ENCODE peak calls at places on chromosomes 12 and 14, in six cellular contexts. E is BJ; C is GM12864; V is GM10248; F is A549; B is CD8-positive, alpha-beta T cell. G is an unnamed sample.

GRCh38 chr12:88960213-88960878 is 380.1 kb upstream of the KITLG start:
- DNase-seq in E (peak; percentile 14), C (no peak), V (no peak), F (no peak), B (no peak), G (no peak)

GRCh38 chr14:88613552-88614010 is 50.7 kb downstream of the ZC3H14 start:
- DNase-seq in E (no peak), C (no peak), V (no peak), F (no peak), B (no peak), G (no peak)

GRCh38 chr14:102775855-102776760 is 1.1 kb upstream of the TRAF3 start:
- DNase-seq in E (no peak), C (peak; percentile 87), V (no peak), F (no peak), B (no peak), G (no peak)

GRCh38 chr14:85439696-85440328 is 90.1 kb upstream of the FLRT2 start:
- DNase-seq in E (no peak), C (no peak), V (no peak), F (no peak), B (no peak), G (no peak)

GRCh38 chr12:3964404-3964803 is 91.2 kb upstream of the PARP11 start:
- DNase-seq in E (no peak), C (no peak), V (peak; percentile 44), F (peak; percentile 26), B (no peak), G (no peak)

GRCh38 chr12:53941187-53941586 is 2.6 kb downstream of the HOXC13 start:
- DNase-seq in E (no peak), C (no peak), V (no peak), F (no peak), B (no peak), G (no peak)

GRCh38 chr12:11798856-11799530 is 149.5 kb downstream of the ETV6 start:
- DNase-seq in E (peak; percentile 19), C (no peak), V (no peak), F (no peak), B (no peak), G (no peak)

GRCh38 chr12:96258451-96258933 is 64.3 kb downstream of the ELK3 start:
- DNase-seq in E (no peak), C (no peak), V (no peak), F (no peak), B (no peak), G (no peak)

GRCh38 chr14:90454041-90455000 is 57.5 kb downstream of the CALM1 start:
- DNase-seq in E (peak; percentile 5), C (no peak), V (no peak), F (peak; percentile 67), B (no peak), G (peak; percentile 51)

GRCh38 chr14:99574099-99574880 is 29.7 kb downstream of the CCDC85C start:
- DNase-seq in E (peak; percentile 50), C (no peak), V (no peak), F (no peak), B (no peak), G (no peak)

GRCh38 chr12:85016423-85016822 is 19.7 kb downstream of the TSPAN19 start:
- DNase-seq in E (peak; percentile 50), C (no peak), V (no peak), F (peak; percentile 33), B (no peak), G (peak; percentile 70)

GRCh38 chr12:116400671-116401357 is 123.3 kb upstream of the MED13L start:
- DNase-seq in E (no peak), C (no peak), V (no peak), F (no peak), B (no peak), G (no peak)

GRCh38 chr14:106840258-106840657 is 1313.9 kb downstream of the TMEM121 start:
- DNase-seq in E (no peak), C (no peak), V (peak; percentile 29), F (no peak), B (no peak), G (no peak)

GRCh38 chr14:65184032-65184764 is 81.9 kb upstream of the MAX start:
- DNase-seq in E (no peak), C (no peak), V (no peak), F (no peak), B (no peak), G (no peak)

GRCh38 chr14:27186048-27186447 is 588.2 kb upstream of the NOVA1 start:
- DNase-seq in E (no peak), C (no peak), V (no peak), F (no peak), B (no peak), G (no peak)

GRCh38 chr12:131833896-131834641 is 5.9 kb downstream of the MMP17 start:
- DNase-seq in E (no peak), C (no peak), V (no peak), F (no peak), B (no peak), G (no peak)
- TF ChIP-seq CTCF in E (peak; percentile 44), C (peak; percentile 24), V (peak; percentile 35), F (peak; percentile 55), B (no peak), G (peak; percentile 40)

GRCh38 chr12:51521554-51522276 is 69.3 kb upstream of the SCN8A start:
- DNase-seq in E (no peak), C (no peak), V (no peak), F (no peak), B (no peak), G (no peak)
- TF ChIP-seq CTCF in E (peak; percentile 16), C (peak; percentile 10), V (no peak), F (peak; percentile 16), B (no peak), G (peak; percentile 4)

GRCh38 chr14:36254020-36254614 is 66.3 kb downstream of the MBIP start:
- DNase-seq in E (no peak), C (no peak), V (no peak), F (no peak), B (no peak), G (no peak)
- TF ChIP-seq CTCF in E (peak; percentile 37), C (no peak), V (no peak), F (no peak), B (no peak), G (peak; percentile 25)

DNA sequence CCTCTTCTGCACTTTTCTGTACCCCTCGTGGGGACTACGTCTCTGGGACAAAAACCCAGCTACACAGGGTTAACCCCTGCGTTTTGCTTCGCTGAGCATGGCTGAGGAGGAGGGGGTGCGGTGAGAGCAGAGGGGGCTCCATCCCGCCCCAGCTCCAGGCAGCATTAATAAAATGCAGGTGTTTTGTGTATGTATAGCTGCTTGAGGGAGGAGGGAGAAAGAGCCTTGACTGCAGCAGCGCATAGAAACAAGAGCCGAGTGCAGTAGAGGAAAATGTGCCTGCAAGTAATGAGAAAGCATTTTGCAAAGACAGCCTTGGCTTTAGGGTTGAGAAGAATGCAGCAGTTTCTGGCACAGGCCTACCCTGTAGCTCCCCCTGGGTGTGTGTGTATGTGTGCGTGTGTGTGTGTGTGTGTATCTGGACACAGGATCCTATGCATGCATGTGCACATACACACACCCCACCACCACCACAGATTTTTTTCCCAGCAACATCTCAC is 103.9 kb downstream of the ZFP36L1 start:
- DNase-seq in E (no peak), C (no peak), V (no peak), F (no peak), B (no peak), G (peak; percentile 70)
- TF ChIP-seq CTCF in E (peak; percentile 10), C (peak; percentile 18), V (no peak), F (no peak), B (no peak), G (peak; percentile 27)

DNA sequence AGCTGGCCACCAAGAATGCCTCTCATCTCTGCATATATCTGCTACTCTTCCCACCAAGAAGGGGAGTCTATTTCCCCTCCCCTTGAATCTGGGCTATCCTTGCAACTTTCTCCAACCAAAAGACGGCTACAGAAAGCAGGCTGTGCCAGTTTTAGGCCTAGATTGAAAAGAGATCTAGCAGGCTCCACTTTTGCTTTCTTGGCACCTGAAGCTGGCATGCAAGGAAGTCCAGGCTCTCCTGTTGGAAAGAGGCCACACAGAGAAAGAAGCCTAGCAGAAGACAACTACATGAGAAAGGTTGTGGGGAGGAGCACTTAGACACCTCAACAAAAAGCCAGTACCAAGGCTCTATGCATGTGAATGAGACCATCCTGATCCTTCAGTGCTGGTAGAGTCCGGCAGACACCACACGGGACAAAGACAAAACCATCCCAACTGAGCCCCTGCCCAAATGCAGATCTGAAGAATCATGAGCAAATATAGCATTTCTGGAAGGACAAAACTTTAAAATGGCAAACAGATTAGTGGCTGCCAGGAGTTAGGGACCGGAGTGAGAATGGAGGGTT is 68.0 kb downstream of the SPPL3 start:
- DNase-seq in E (no peak), C (no peak), V (no peak), F (no peak), B (no peak), G (no peak)
- TF ChIP-seq CTCF in E (no peak), C (no peak), V (no peak), F (no peak), B (no peak), G (no peak)

GRCh38 chr12:9378430-9378835 is 170.2 kb upstream of the PZP start:
- DNase-seq in E (no peak), C (no peak), V (no peak), F (peak; percentile 32), B (no peak), G (no peak)
- TF ChIP-seq CTCF in E (peak; percentile 17), C (peak; percentile 34), V (peak; percentile 35), F (peak; percentile 22), B (no peak), G (no peak)

GRCh38 chr12:24270965-24271364 is 321.5 kb upstream of the SOX5 start:
- DNase-seq in E (no peak), C (no peak), V (no peak), F (no peak), B (no peak), G (no peak)

GRCh38 chr12:24270464-24270863 is 321.0 kb upstream of the SOX5 start:
- DNase-seq in E (no peak), C (no peak), V (no peak), F (no peak), B (no peak), G (no peak)

GRCh38 chr12:24266982-24267381 is 317.5 kb upstream of the SOX5 start:
- DNase-seq in E (no peak), C (no peak), V (no peak), F (no peak), B (no peak), G (no peak)

GRCh38 chr12:24268663-24269186 is 319.3 kb upstream of the SOX5 start:
- DNase-seq in E (no peak), C (no peak), V (no peak), F (no peak), B (no peak), G (no peak)
- TF ChIP-seq CTCF in E (no peak), C (no peak), V (no peak), F (no peak), B (no peak), G (no peak)